ENCODE peak calls at places on chromosomes 12 and 14, in five cellular contexts. Z is adrenal gland, C is Peyer's patch, R is heart left ventricle, Q is neural progenitor cell. I is an unnamed sample. For H3K4me1, the result is how much of the 10 kb centered on the place peaks cover.

GRCh38 chr14:60095781-60096450 is 4.2 kb downstream of the PCNX4 start:
- DNase-seq in Z (no peak), Q (no peak), R (no peak), C (no peak), I (no peak)

GRCh38 chr14:76348898-76349297 is 27.0 kb upstream of the ESRRB start:
- DNase-seq in Q (peak), C (no peak), R (no peak), Z (peak), I (peak)

GRCh38 chr14:51382506-51382905 is 142.5 kb downstream of the TMX1 start:
- DNase-seq in R (no peak), Z (no peak), Q (no peak), C (no peak), I (no peak)

GRCh38 chr12:68612245-68612644 is 1.5 kb downstream of the RAP1B start:
- DNase-seq in Q (no peak), Z (no peak), C (no peak), R (no peak), I (no peak)

GRCh38 chr14:72740966-72741835 is 152.7 kb downstream of the DPF3 start:
- DNase-seq in C (no peak), R (no peak), Z (no peak), Q (no peak), I (no peak)

GRCh38 chr14:87566986-87567385 is 426.0 kb downstream of the GALC start:
- DNase-seq in Q (no peak), C (no peak), Z (no peak), R (no peak), I (peak)

GRCh38 chr14:90434370-90435020 is 37.7 kb downstream of the CALM1 start:
- DNase-seq in Q (no peak), Z (no peak), R (no peak), C (no peak), I (no peak)

GRCh38 chr12:117552971-117553370 is 191.5 kb upstream of the NOS1 start:
- DNase-seq in C (no peak), Q (no peak), Z (peak), R (no peak), I (no peak)

GRCh38 chr14:96409701-96410100 is 17.8 kb downstream of the AK7 start:
- DNase-seq in R (no peak), C (no peak), Q (no peak), Z (peak), I (no peak)

GRCh38 chr14:90758959-90759358 is 57.3 kb downstream of the TTC7B start:
- DNase-seq in R (peak), Z (peak), C (no peak), Q (no peak), I (peak)

GRCh38 chr12:25710149-25710548 is 157.1 kb upstream of the LMNTD1 start:
- DNase-seq in Z (no peak), Q (no peak), R (no peak), C (no peak), I (no peak)

GRCh38 chr14:23831591-23831990 is 122.0 kb upstream of the DHRS4 start:
- DNase-seq in Z (peak), C (no peak), R (no peak), Q (no peak), I (no peak)

GRCh38 chr14:82667501-82667900 is 1133.8 kb upstream of the SEL1L start:
- DNase-seq in Q (no peak), R (no peak), Z (no peak), C (no peak), I (no peak)

GRCh38 chr12:53461059-53461458 is 9.2 kb downstream of the PCBP2 start:
- DNase-seq in Z (peak), Q (no peak), R (no peak), C (no peak), I (no peak)

GRCh38 chr12:52264435-52264825 is 10.0 kb upstream of the KRT86 start:
- DNase-seq in Q (no peak), Z (no peak), C (no peak), R (no peak), I (no peak)

GRCh38 chr14:61965030-61965745 is 203.0 kb downstream of the SNAPC1 start:
- DNase-seq in Q (no peak), C (no peak), R (no peak), Z (no peak), I (no peak)

GRCh38 chr12:16473610-16474326 is 126.3 kb downstream of the MGST1 start:
- DNase-seq in Q (no peak), Z (no peak), C (no peak), R (no peak), I (no peak)

GRCh38 chr14:94180655-94181271 is 6.6 kb downstream of the PPP4R4 start:
- DNase-seq in R (no peak), C (no peak), Z (no peak), Q (peak), I (no peak)

GRCh38 chr14:105939810-105940508 is 413.6 kb downstream of the TMEM121 start:
- DNase-seq in Z (no peak), R (no peak), Q (no peak), C (no peak), I (no peak)

GRCh38 chr12:68118096-68118755 is 41.3 kb downstream of the IFNG start:
- DNase-seq in Z (no peak), R (no peak), C (no peak), Q (no peak), I (no peak)

GRCh38 chr12:121794532-121795028 is 1.1 kb upstream of the RHOF start:
- DNase-seq in R (peak), Z (peak), C (no peak), Q (no peak), I (peak)

GRCh38 chr14:41925409-41925808 is 318.7 kb downstream of the LRFN5 start:
- DNase-seq in R (no peak), C (no peak), Z (no peak), Q (peak), I (no peak)

GRCh38 chr14:101131451-101131916 is 228.0 kb upstream of the RTL1 start:
- DNase-seq in C (no peak), R (no peak), Z (no peak), Q (no peak), I (no peak)

GRCh38 chr14:74938873-74939495 is 15.9 kb upstream of the RPS6KL1 start:
- DNase-seq in Q (no peak), Z (no peak), R (no peak), C (no peak), I (no peak)

GRCh38 chr14:35419429-35419841 is 14.9 kb upstream of the NFKBIA start:
- DNase-seq in C (no peak), Z (no peak), Q (no peak), R (no peak), I (no peak)

GRCh38 chr12:47377414-47378221 is 297.9 kb upstream of the AMIGO2 start:
- DNase-seq in R (peak), Z (peak), C (peak), Q (no peak), I (peak)

GRCh38 chr12:106287364-106287763 is 15.2 kb upstream of the TCP11L2 start:
- DNase-seq in Z (no peak), C (no peak), R (no peak), Q (no peak), I (no peak)

GRCh38 chr14:72714094-72714493 is 179.8 kb downstream of the DPF3 start:
- DNase-seq in R (no peak), Z (no peak), C (peak), Q (no peak), I (no peak)

GRCh38 chr12:93167841-93168492 is 209.8 kb upstream of the NUDT4 start:
- DNase-seq in Q (peak), Z (peak), R (peak), C (peak), I (no peak)

GRCh38 chr12:110281549-110282342 is 699 bp downstream of the ATP2A2 start:
- DNase-seq in C (peak), Q (no peak), R (peak), Z (peak), I (peak)

GRCh38 chr12:127957001-127957660 is 309.8 kb upstream of the TMEM132C start:
- DNase-seq in Q (no peak), Z (no peak), R (no peak), C (no peak), I (no peak)

GRCh38 chr12:46266869-46267617 is 1.8 kb downstream of the SLC38A1 start:
- DNase-seq in Z (peak), C (peak), Q (peak), R (peak), I (peak)
- H3K4me1 ChIP-seq in Z (under half), C (under half), Q (half or more), R (under half), I (under half)

GRCh38 chr14:81169711-81170103 is 51.1 kb downstream of the GTF2A1 start:
- DNase-seq in Z (peak), R (peak), Q (peak), C (peak), I (peak)

GRCh38 chr14:81172353-81172752 is 48.4 kb downstream of the GTF2A1 start:
- DNase-seq in R (no peak), C (no peak), Q (no peak), Z (no peak), I (no peak)

GRCh38 chr14:81170104-81170828 is 50.5 kb downstream of the GTF2A1 start:
- DNase-seq in Z (peak), C (peak), R (peak), Q (peak), I (peak)

GRCh38 chr14:81170829-81171195 is 49.9 kb downstream of the GTF2A1 start:
- DNase-seq in Z (no peak), Q (no peak), C (no peak), R (no peak), I (no peak)

DNA sequence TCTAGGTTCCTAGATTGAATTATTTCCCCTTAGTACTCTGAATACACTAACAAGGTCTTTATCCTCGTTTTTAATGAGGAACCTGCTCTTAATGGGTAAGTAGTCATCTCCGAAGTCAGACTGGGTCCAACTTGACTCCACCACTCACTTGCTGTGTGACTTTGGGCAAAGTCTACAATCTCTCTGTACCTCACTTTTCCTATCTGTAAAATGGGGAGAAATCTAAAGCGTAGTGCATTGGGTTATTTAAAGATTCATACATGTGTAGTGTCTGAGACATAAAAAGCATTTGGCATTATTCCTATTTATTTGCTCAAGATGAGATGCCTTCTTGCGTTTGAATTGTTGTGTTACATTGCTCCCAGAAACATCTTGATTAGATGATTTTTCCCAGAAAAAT is 51.5 kb downstream of the GTF2A1 start:
- DNase-seq in Q (no peak), Z (no peak), R (no peak), C (no peak), I (no peak)
- H3K4me3 ChIP-seq in Q (peak), Z (peak), R (peak), C (no peak), I (no peak)

GRCh38 chr12:42565633-42566032 is 23.9 kb downstream of the PRICKLE1 start:
- DNase-seq in R (no peak), Q (peak), C (no peak), Z (no peak), I (no peak)
- TF ChIP-seq CTCF in R (peak), Q (peak), C (no peak), Z (no peak), I (no peak)

GRCh38 chr14:95254356-95254755 is 65.4 kb downstream of the CLMN start:
- DNase-seq in Q (no peak), Z (no peak), R (no peak), C (no peak), I (peak)
- H3K4me1 ChIP-seq in Q (half or more), Z (under half), R (under half), C (under half), I (under half)

GRCh38 chr14:100072783-100073346 is 7.6 kb downstream of the EVL start:
- DNase-seq in C (peak), R (no peak), Q (no peak), Z (peak), I (no peak)
- H3K4me3 ChIP-seq in C (no peak), R (no peak), Q (no peak), Z (no peak), I (no peak)

DNA sequence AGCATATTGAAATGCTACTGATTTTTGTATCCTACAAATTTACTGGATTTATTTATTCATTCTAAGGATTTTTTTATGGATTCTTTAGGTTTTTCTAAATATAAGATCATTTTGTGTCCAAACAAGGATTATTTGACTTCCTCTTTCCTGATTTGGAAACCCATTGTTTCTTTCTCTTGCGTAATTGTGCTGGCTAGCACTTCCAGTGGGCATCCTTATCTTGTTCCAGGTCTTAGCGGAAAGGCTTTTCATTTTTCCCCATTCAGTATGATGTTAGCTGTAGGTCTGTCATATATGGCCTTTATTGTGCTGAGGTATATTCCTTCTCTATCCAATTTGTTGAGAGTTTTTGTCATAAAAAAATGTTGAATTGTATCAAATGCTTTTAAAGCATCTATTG is 57.2 kb upstream of the RHOJ start:
- DNase-seq in Z (no peak), R (no peak), Q (no peak), C (no peak), I (no peak)
- TF ChIP-seq CTCF in Z (no peak), R (no peak), Q (no peak), C (no peak), I (no peak)

GRCh38 chr12:6869049-6870021 is 2.0 kb downstream of the TPI1 start:
- DNase-seq in Q (peak), C (peak), R (peak), Z (peak), I (peak)

GRCh38 chr12:6872073-6873048 is 742 bp downstream of the SPSB2 start:
- DNase-seq in Q (peak), C (peak), R (peak), Z (peak), I (peak)

GRCh38 chr12:6868211-6869048 is 1.1 kb downstream of the TPI1 start:
- DNase-seq in R (no peak), Q (peak), C (no peak), Z (no peak), I (no peak)

GRCh38 chr12:6871052-6871957 is 1.8 kb downstream of the SPSB2 start:
- DNase-seq in R (no peak), C (no peak), Z (no peak), Q (peak), I (no peak)

DNA sequence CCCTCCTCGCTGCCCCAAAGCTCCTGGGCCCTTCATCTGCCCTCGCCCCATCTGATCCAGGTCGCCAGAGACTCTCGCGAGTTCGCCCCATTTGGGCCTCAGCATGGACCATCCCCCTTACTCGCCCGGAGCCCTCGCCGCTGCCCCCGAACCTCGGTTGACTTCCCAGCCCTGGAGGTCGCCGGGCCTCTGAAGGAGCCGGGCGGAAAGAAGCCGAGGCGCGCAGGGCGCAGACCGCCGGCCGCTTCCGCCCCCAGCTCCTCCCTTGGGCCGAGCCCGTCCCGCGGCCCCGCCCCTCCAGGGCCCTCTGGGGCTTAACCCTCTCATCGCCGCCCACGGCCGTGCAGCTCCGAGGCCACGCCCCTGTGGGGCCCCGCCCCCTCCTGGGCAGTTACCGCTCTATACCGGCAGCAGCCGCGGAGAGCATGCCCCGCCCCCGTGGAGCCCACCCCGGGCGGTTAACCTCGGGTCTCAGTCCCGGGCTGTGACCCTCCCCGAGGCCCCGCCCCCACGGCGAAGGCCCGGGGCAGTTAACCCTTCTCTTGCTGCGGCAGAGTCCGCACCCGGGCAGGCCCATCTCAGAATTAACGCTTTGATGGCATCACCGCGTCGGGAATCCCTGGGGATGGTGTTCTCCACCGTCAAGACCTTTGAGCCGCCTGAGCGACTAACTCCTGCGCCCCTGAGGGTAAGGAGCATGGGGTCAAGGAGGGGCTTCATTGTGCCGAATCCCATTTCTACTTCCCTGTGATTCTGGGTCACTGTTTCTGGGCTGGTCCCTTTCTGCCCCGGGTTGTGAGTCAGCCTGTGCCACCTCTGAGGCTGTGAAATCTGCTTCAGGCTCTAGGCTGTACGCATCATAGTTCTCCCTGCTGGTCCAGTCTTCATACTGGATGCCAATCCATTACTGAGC is at the start of gene SPSB2:
- DNase-seq in Q (peak), C (peak), R (peak), Z (peak), I (peak)
- H3K4me1 ChIP-seq in Q (under half), C (under half), R (under half), Z (under half), I (under half)

DNA sequence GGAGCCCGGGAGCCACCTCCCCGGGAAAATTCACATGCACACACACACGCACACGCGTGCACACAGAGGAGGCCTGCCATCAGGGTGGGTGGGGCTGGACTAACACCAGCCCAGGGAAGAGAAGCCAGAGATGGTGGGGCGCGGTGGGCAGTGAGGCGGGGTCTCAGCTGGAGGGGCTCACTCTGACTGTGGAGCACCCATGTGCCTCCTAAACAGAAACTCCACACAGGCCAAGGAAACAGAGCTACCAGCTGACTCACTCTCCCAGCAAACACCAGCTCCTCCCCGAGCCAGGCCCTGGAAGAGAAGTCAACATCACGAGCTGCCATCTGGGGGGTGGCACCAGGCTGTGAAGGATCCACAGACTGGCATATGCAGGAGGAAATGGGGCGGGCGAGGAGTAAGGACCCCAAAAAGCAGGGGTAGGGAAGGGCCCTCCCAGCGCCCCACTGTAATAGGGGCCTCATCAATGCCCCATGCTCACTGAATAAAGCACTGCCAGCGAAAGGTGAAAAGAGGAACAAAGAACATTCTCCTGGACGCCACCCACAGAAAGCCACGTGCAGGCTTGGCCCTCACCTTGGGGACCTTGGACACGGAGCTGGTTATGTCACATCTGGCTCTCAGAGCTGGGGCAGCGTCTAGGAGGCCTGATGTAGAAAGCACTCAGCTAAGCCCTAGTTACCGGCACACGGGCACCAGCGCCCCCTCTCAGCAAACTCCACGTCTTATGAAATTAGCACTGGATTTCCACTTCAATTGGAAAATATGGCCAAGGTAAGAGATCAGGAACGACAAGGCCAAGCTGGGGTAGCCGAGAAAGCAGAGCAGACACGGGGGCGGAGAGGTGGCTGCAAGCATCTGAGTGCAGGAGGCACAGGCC is 8.4 kb upstream of the INF2 start:
- DNase-seq in C (peak), Q (peak), R (peak), Z (peak), I (peak)
- H3K4me3 ChIP-seq in C (no peak), Q (peak), R (peak), Z (no peak), I (no peak)

GRCh38 chr12:1662761-1663439 is 28.0 kb upstream of the ADIPOR2 start:
- DNase-seq in Z (peak), C (peak), Q (peak), R (peak), I (no peak)
- TF ChIP-seq CTCF in Z (no peak), C (no peak), Q (peak), R (no peak), I (peak)

I was measured in uterus.